ENCODE peak calls at places on chromosomes 3 and 15, in six cellular contexts. H is Kasumi-1; V is stimulated activated CD4-positive, alpha-beta T cell treated with anti-CD3 and anti-CD28 coated beads, Interleukin-12 subunit alpha, Interleukin-12 subunit beta, amount 100 ng/mL, for 4 hours; X is activated naive CD4-positive, alpha-beta T cell treated with anti-CD3 and anti-CD28 coated beads, Interleukin-2, amount 10 ng/mL, durations not matched to agents 7 days and 5 days; P is fibroblast of lung; M is aorta. Q is an unnamed sample.
A peak's percentile ranks its signal among the peaks of the same experiment; 100 is the strongest.

GRCh38 chr3:99845335-99845734 is 27.7 kb downstream of the CMSS1 start:
- DNase-seq in M (no peak), H (peak; percentile 42), P (no peak), X (no peak), V (no peak), Q (no peak)

GRCh38 chr15:59011262-59011947 is 23.9 kb downstream of the RNF111 start:
- DNase-seq in V (no peak), P (no peak), X (no peak), H (no peak), M (no peak), Q (no peak)

GRCh38 chr15:58875343-58875742 is 58.1 kb downstream of the SLTM start:
- DNase-seq in H (no peak), M (no peak), V (no peak), P (no peak), X (no peak), Q (no peak)

GRCh38 chr15:37081985-37082384 is 18.4 kb downstream of the MEIS2 start:
- DNase-seq in M (no peak), X (no peak), V (no peak), P (no peak), H (no peak), Q (no peak)

GRCh38 chr3:43161684-43162512 is 56.0 kb upstream of the POMGNT2 start:
- DNase-seq in P (peak; percentile 89), V (no peak), M (no peak), H (peak; percentile 65), X (no peak), Q (no peak)

GRCh38 chr3:141386611-141387110 is 18.4 kb downstream of the ZBTB38 start:
- DNase-seq in X (no peak), V (no peak), H (no peak), P (peak; percentile 93), M (no peak), Q (no peak)

GRCh38 chr3:52507359-52507758 is 12.2 kb downstream of the STAB1 start:
- DNase-seq in X (no peak), P (peak; percentile 67), M (no peak), V (no peak), H (no peak), Q (no peak)

GRCh38 chr3:138434875-138435772 is 708 bp downstream of the ESYT3 start:
- DNase-seq in H (no peak), P (no peak), X (peak; percentile 29), V (no peak), M (peak; percentile 72), Q (peak; percentile 46)

GRCh38 chr15:80167936-80168335 is 15.1 kb downstream of the FAH start:
- DNase-seq in M (no peak), P (no peak), H (no peak), X (no peak), V (no peak), Q (no peak)

GRCh38 chr3:192170031-192170430 is 557.3 kb downstream of the FGF12 start:
- DNase-seq in H (no peak), M (no peak), X (no peak), P (no peak), V (no peak), Q (no peak)

Q was measured in nephron progenitor cell.